ENCODE peak calls at places on chromosomes 2 and 18, in ten cellular contexts. One of them, this sample, is unnamed.

GRCh38 chr2:175111200-175111657 is 56.8 kb downstream of the ATF2 start:
- DNase-seq in psoas muscle: no peak
- DNase-seq in NCI-H748 treated with DMSO at 0.1 percent for 48 hours: peak
- DNase-seq in Peyer's patch: no peak
- DNase-seq in occipital lobe: no peak
- DNase-seq in midbrain: peak
- DNase-seq in left cardiac atrium: no peak
- DNase-seq in T-helper 1 cell: no peak
- DNase-seq in AG09309: peak
- DNase-seq in IMR-90: peak
- DNase-seq in this sample: no peak

GRCh38 chr18:6781846-6782245 is 52.3 kb downstream of the ARHGAP28 start:
- DNase-seq in T-helper 1 cell: no peak
- DNase-seq in NCI-H748 treated with DMSO at 0.1 percent for 48 hours: no peak
- DNase-seq in IMR-90: peak
- DNase-seq in left cardiac atrium: no peak
- DNase-seq in psoas muscle: no peak
- DNase-seq in AG09309: no peak
- DNase-seq in midbrain: no peak
- DNase-seq in occipital lobe: no peak
- DNase-seq in Peyer's patch: no peak
- DNase-seq in this sample: no peak

GRCh38 chr18:22822024-22822423 is 111.1 kb upstream of the RBBP8 start:
- DNase-seq in NCI-H748 treated with DMSO at 0.1 percent for 48 hours: no peak
- DNase-seq in IMR-90: peak
- DNase-seq in T-helper 1 cell: no peak
- DNase-seq in left cardiac atrium: no peak
- DNase-seq in AG09309: no peak
- DNase-seq in psoas muscle: no peak
- DNase-seq in Peyer's patch: no peak
- DNase-seq in midbrain: no peak
- DNase-seq in occipital lobe: no peak
- DNase-seq in this sample: no peak

GRCh38 chr18:23145613-23146012 is 10.3 kb downstream of the CABLES1 start:
- DNase-seq in psoas muscle: no peak
- DNase-seq in midbrain: no peak
- DNase-seq in AG09309: no peak
- DNase-seq in IMR-90: no peak
- DNase-seq in occipital lobe: no peak
- DNase-seq in Peyer's patch: no peak
- DNase-seq in left cardiac atrium: no peak
- DNase-seq in T-helper 1 cell: no peak
- DNase-seq in NCI-H748 treated with DMSO at 0.1 percent for 48 hours: no peak
- DNase-seq in this sample: no peak

GRCh38 chr2:29361255-29361654 is 246.0 kb downstream of the CLIP4 start:
- DNase-seq in AG09309: no peak
- DNase-seq in NCI-H748 treated with DMSO at 0.1 percent for 48 hours: no peak
- DNase-seq in Peyer's patch: no peak
- DNase-seq in left cardiac atrium: no peak
- DNase-seq in IMR-90: peak
- DNase-seq in midbrain: no peak
- DNase-seq in psoas muscle: no peak
- DNase-seq in T-helper 1 cell: no peak
- DNase-seq in occipital lobe: no peak
- DNase-seq in this sample: no peak

GRCh38 chr2:60707750-60708371 is 48.2 kb upstream of the PAPOLG start:
- DNase-seq in psoas muscle: no peak
- DNase-seq in NCI-H748 treated with DMSO at 0.1 percent for 48 hours: peak
- DNase-seq in occipital lobe: no peak
- DNase-seq in left cardiac atrium: no peak
- DNase-seq in midbrain: peak
- DNase-seq in T-helper 1 cell: no peak
- DNase-seq in Peyer's patch: no peak
- DNase-seq in AG09309: peak
- DNase-seq in IMR-90: peak
- DNase-seq in this sample: no peak

GRCh38 chr18:961644-962355 is 57.1 kb downstream of the ADCYAP1 start:
- DNase-seq in occipital lobe: no peak
- DNase-seq in AG09309: peak
- DNase-seq in left cardiac atrium: peak
- DNase-seq in T-helper 1 cell: no peak
- DNase-seq in IMR-90: peak
- DNase-seq in NCI-H748 treated with DMSO at 0.1 percent for 48 hours: peak
- DNase-seq in Peyer's patch: peak
- DNase-seq in psoas muscle: no peak
- DNase-seq in midbrain: peak
- DNase-seq in this sample: no peak

GRCh38 chr18:59763541-59764136 is 66.4 kb upstream of the CCBE1 start:
- DNase-seq in NCI-H748 treated with DMSO at 0.1 percent for 48 hours: no peak
- DNase-seq in psoas muscle: no peak
- DNase-seq in occipital lobe: no peak
- DNase-seq in Peyer's patch: no peak
- DNase-seq in AG09309: no peak
- DNase-seq in IMR-90: peak
- DNase-seq in T-helper 1 cell: no peak
- DNase-seq in midbrain: no peak
- DNase-seq in left cardiac atrium: no peak
- DNase-seq in this sample: no peak

GRCh38 chr2:187855689-187856088 is 301.5 kb upstream of the TFPI start:
- DNase-seq in Peyer's patch: no peak
- DNase-seq in occipital lobe: no peak
- DNase-seq in psoas muscle: no peak
- DNase-seq in T-helper 1 cell: no peak
- DNase-seq in NCI-H748 treated with DMSO at 0.1 percent for 48 hours: no peak
- DNase-seq in midbrain: no peak
- DNase-seq in AG09309: no peak
- DNase-seq in left cardiac atrium: no peak
- DNase-seq in IMR-90: no peak
- DNase-seq in this sample: no peak

GRCh38 chr2:120389036-120389391 is 43.1 kb downstream of the INHBB start:
- DNase-seq in occipital lobe: no peak
- DNase-seq in NCI-H748 treated with DMSO at 0.1 percent for 48 hours: no peak
- DNase-seq in IMR-90: no peak
- DNase-seq in AG09309: no peak
- DNase-seq in left cardiac atrium: peak
- DNase-seq in midbrain: no peak
- DNase-seq in T-helper 1 cell: no peak
- DNase-seq in Peyer's patch: peak
- DNase-seq in psoas muscle: no peak
- DNase-seq in this sample: peak